ENCODE peak calls at places on chromosomes 6 and 20, in seven cellular contexts. R is left ventricle myocardium inferior, T is H7, P is neural progenitor cell, X is heart left ventricle, K is choroid plexus epithelial cell, L is IMR-90. M is an unnamed sample.

GRCh38 chr20:48728042-48728837 is 99.6 kb downstream of the PREX1 start:
- DNase-seq in R (no peak), T (no peak), P (no peak), X (no peak), K (no peak), L (no peak), M (no peak)

GRCh38 chr20:38600057-38600456 is 1.6 kb upstream of the ARHGAP40 start:
- DNase-seq in R (no peak), T (no peak), P (no peak), X (no peak), K (no peak), L (no peak), M (no peak)

GRCh38 chr6:106547961-106548453 is 81.3 kb downstream of the RTN4IP1 start:
- DNase-seq in R (no peak), T (peak; percentile 20), P (no peak), X (no peak), K (peak; percentile 84), L (peak; percentile 85), M (no peak)

GRCh38 chr6:138248011-138248410 is 29.7 kb upstream of the PBOV1 start:
- DNase-seq in R (no peak), T (no peak), P (no peak), X (no peak), K (no peak), L (no peak), M (no peak)

GRCh38 chr6:144365176-144365710 is 80.1 kb downstream of the UTRN start:
- DNase-seq in R (no peak), T (no peak), P (no peak), X (no peak), K (no peak), L (peak; percentile 30), M (no peak)

GRCh38 chr6:96554559-96554958 is 8.4 kb upstream of the FHL5 start:
- DNase-seq in R (no peak), T (no peak), P (no peak), X (no peak), K (no peak), L (no peak), M (no peak)

GRCh38 chr6:33205172-33206026 is 944 bp downstream of the HSD17B8 start:
- DNase-seq in R (no peak), T (peak; percentile 69), P (peak; percentile 29), X (no peak), K (peak; percentile 64), L (peak; percentile 64), M (no peak)

GRCh38 chr6:3876866-3877265 is 27.7 kb downstream of the FAM50B start:
- DNase-seq in R (no peak), T (no peak), P (no peak), X (no peak), K (no peak), L (peak; percentile 25), M (no peak)

GRCh38 chr6:26233608-26234420 is 131.2 kb upstream of the BTN3A2 start:
- DNase-seq in R (no peak), T (no peak), P (peak; percentile 62), X (peak; percentile 39), K (peak; percentile 71), L (peak; percentile 63), M (peak; percentile 89)
- H3K4me3 ChIP-seq in R (peak overlapping the region; percentile 63), T (peak overlapping the region; percentile 84), P (peak overlapping the region; percentile 84), X (peak overlapping the region; percentile 58), K (peak overlapping the region; percentile 58), L (peak overlapping the region; percentile 53), M (peak overlapping the region; percentile 67)

DNA sequence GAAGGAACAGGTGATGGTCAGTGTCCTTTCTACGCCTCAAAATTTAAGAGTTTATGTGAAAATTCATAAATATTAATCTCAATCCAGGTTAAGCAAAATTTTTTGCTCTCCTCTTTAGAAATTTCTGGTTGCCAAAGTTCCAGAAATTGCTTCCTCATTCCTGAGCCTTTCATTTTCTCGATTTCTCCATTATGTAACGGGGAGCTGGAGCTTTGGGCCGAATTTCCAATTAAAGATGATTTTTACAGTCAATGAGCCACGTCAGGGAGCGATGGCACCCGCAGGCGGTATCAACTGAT is 35.8 kb upstream of the PRND start:
- DNase-seq in R (no peak), T (no peak), P (no peak), X (no peak), K (no peak), L (no peak), M (no peak)
- H3K4me3 ChIP-seq in R (peak overlapping the region; percentile 93), T (peak overlapping the region; percentile 77), P (peak overlapping the region; percentile 85), X (peak overlapping the region; percentile 92), K (peak overlapping the region; percentile 73), L (peak overlapping the region; percentile 91), M (peak overlapping the region; percentile 55)

GRCh38 chr6:116447052-116447451 is 14.1 kb upstream of the CALHM6 start:
- DNase-seq in R (no peak), T (no peak), P (no peak), X (no peak), K (peak; percentile 61), L (no peak), M (no peak)
- H3K4me3 ChIP-seq in R (no peak overlapping the region), T (no peak overlapping the region), P (no peak overlapping the region), X (no peak overlapping the region), K (peak overlapping the region; percentile 0), L (no peak overlapping the region), M (no peak overlapping the region)

GRCh38 chr20:51523276-51524013 is 19.1 kb downstream of the NFATC2 start:
- DNase-seq in R (no peak), T (peak; percentile 63), P (no peak), X (no peak), K (no peak), L (no peak), M (no peak)

GRCh38 chr20:51526754-51527153 is 15.8 kb downstream of the NFATC2 start:
- DNase-seq in R (no peak), T (no peak), P (no peak), X (no peak), K (no peak), L (no peak), M (no peak)

GRCh38 chr20:51528263-51529026 is 14.1 kb downstream of the NFATC2 start:
- DNase-seq in R (no peak), T (no peak), P (no peak), X (no peak), K (no peak), L (no peak), M (no peak)

GRCh38 chr20:51526105-51526470 is 16.4 kb downstream of the NFATC2 start:
- DNase-seq in R (no peak), T (no peak), P (no peak), X (no peak), K (no peak), L (no peak), M (no peak)

GRCh38 chr20:51525241-51526104 is 17.0 kb downstream of the NFATC2 start:
- DNase-seq in R (no peak), T (no peak), P (no peak), X (peak; percentile 39), K (no peak), L (no peak), M (peak; percentile 30)
- H3K4me3 ChIP-seq in R (peak overlapping the region; percentile 32), T (no peak overlapping the region), P (no peak overlapping the region), X (peak overlapping the region; percentile 20), K (no peak overlapping the region), L (no peak overlapping the region), M (no peak overlapping the region)

GRCh38 chr6:42338573-42339218 is 113.0 kb downstream of the TRERF1 start:
- DNase-seq in R (no peak), T (no peak), P (no peak), X (no peak), K (peak; percentile 91), L (peak; percentile 99), M (no peak)
- H3K4me3 ChIP-seq in R (no peak overlapping the region), T (no peak overlapping the region), P (no peak overlapping the region), X (no peak overlapping the region), K (no peak overlapping the region), L (no peak overlapping the region), M (no peak overlapping the region)

GRCh38 chr20:9442858-9443257 is 71.5 kb upstream of the LAMP5 start:
- DNase-seq in R (no peak), T (no peak), P (no peak), X (no peak), K (peak; percentile 22), L (peak; percentile 56), M (peak; percentile 5)
- H3K4me3 ChIP-seq in R (no peak overlapping the region), T (no peak overlapping the region), P (no peak overlapping the region), X (no peak overlapping the region), K (no peak overlapping the region), L (no peak overlapping the region), M (no peak overlapping the region)

GRCh38 chr6:19690676-19691075 is 146.5 kb upstream of the ID4 start:
- DNase-seq in R (no peak), T (no peak), P (no peak), X (no peak), K (no peak), L (no peak), M (no peak)
- H3K4me3 ChIP-seq in R (no peak overlapping the region), T (peak overlapping the region; percentile 57), P (peak overlapping the region; percentile 47), X (no peak overlapping the region), K (no peak overlapping the region), L (no peak overlapping the region), M (no peak overlapping the region)

M was measured in Jurkat, Clone E6-1.